ENCODE peak calls at places on chromosome X, in ten cellular contexts. K, B, E, M, T, Q, H, J, G and P are unnamed samples.

GRCh38 chrX:10722804-10723364 is 102.5 kb upstream of the MID1 start:
- DNase-seq in K (peak), G (peak), B (peak), Q (no peak), J (peak), E (no peak), M (peak), H (no peak), T (peak), P (no peak)

GRCh38 chrX:66163849-66164401 is at the start of gene HEPH:
- DNase-seq in J (peak), T (no peak), M (no peak), G (no peak), H (no peak), K (no peak), E (no peak), B (peak), Q (no peak), P (no peak)

GRCh38 chrX:46029777-46030176 is 515.4 kb downstream of the ZNF674 start:
- DNase-seq in E (no peak), G (no peak), M (no peak), H (no peak), K (no peak), B (no peak), J (no peak), T (peak), Q (no peak), P (no peak)

GRCh38 chrX:39808471-39808917 is 289.3 kb downstream of the BCOR start:
- DNase-seq in K (no peak), J (peak), B (peak), E (no peak), M (peak), T (peak), Q (no peak), H (no peak), G (no peak), P (no peak)

GRCh38 chrX:139881130-139881529 is 51.7 kb downstream of the ATP11C start:
- DNase-seq in H (no peak), B (no peak), E (no peak), T (no peak), G (no peak), M (no peak), Q (no peak), J (peak), K (no peak), P (no peak)

GRCh38 chrX:31099536-31100090 is 27.8 kb upstream of the FTHL17 start:
- DNase-seq in K (no peak), J (no peak), H (no peak), Q (no peak), T (no peak), B (no peak), M (no peak), G (no peak), E (no peak), P (no peak)

GRCh38 chrX:585115-585808 is 45.3 kb upstream of the SHOX start:
- DNase-seq in G (no peak), B (no peak), T (no peak), H (no peak), E (no peak), J (no peak), Q (no peak), M (no peak), K (no peak), P (no peak)

GRCh38 chrX:23503835-23504539 is 163.3 kb upstream of the PRDX4 start:
- DNase-seq in M (peak), J (peak), B (peak), H (peak), K (peak), G (peak), T (peak), E (peak), Q (peak), P (peak)

GRCh38 chrX:44843318-44843702 is 511 bp upstream of the DUSP21 start:
- DNase-seq in H (no peak), G (no peak), Q (no peak), K (no peak), E (no peak), B (no peak), M (no peak), J (no peak), T (no peak), P (no peak)

GRCh38 chrX:154140742-154141141 is 3.3 kb upstream of the OPN1LW start:
- DNase-seq in K (no peak), H (no peak), T (no peak), Q (no peak), M (no peak), G (no peak), E (peak), J (no peak), B (no peak), P (no peak)

GRCh38 chrX:154138857-154139256 is 5.2 kb upstream of the OPN1LW start:
- DNase-seq in E (no peak), J (no peak), H (no peak), Q (no peak), B (no peak), M (no peak), G (no peak), K (no peak), T (no peak), P (no peak)

GRCh38 chrX:154135458-154136229 is 8.4 kb upstream of the OPN1LW start:
- DNase-seq in G (no peak), H (no peak), T (no peak), B (no peak), K (no peak), Q (no peak), M (no peak), E (no peak), J (no peak), P (no peak)

GRCh38 chrX:154140206-154140605 is 3.8 kb upstream of the OPN1LW start:
- DNase-seq in Q (no peak), B (no peak), J (no peak), T (no peak), M (no peak), E (no peak), H (no peak), K (no peak), G (no peak), P (no peak)

GRCh38 chrX:154136627-154137161 is 7.3 kb upstream of the OPN1LW start:
- DNase-seq in K (peak), H (peak), G (peak), Q (peak), B (no peak), J (peak), M (peak), E (no peak), T (peak), P (no peak)
- TF ChIP-seq CTCF in K (no peak), H (peak), G (peak), Q (no peak), B (peak), J (peak), M (peak), E (peak), T (peak), P (peak)

GRCh38 chrX:154800508-154801207 is 4.6 kb downstream of the MPP1 start:
- DNase-seq in J (no peak), B (no peak), G (no peak), E (no peak), T (no peak), H (no peak), M (no peak), K (no peak), Q (no peak), P (no peak)
- H3K4me3 ChIP-seq in J (no peak), B (no peak), G (no peak), E (no peak), T (no peak), H (no peak), M (no peak), K (no peak), Q (no peak), P (no peak)

GRCh38 chrX:97522307-97522706 is 638.6 kb downstream of the RPA4 start:
- DNase-seq in M (no peak), K (no peak), E (no peak), Q (no peak), B (no peak), G (no peak), T (no peak), J (no peak), H (no peak), P (no peak)

GRCh38 chrX:97517763-97518162 is 634.1 kb downstream of the RPA4 start:
- DNase-seq in M (no peak), Q (no peak), T (no peak), H (no peak), E (no peak), G (no peak), K (no peak), B (no peak), J (no peak), P (no peak)
- TF ChIP-seq CTCF in M (no peak), Q (no peak), T (no peak), H (no peak), E (no peak), G (no peak), K (no peak), B (no peak), J (no peak), P (no peak)

DNA sequence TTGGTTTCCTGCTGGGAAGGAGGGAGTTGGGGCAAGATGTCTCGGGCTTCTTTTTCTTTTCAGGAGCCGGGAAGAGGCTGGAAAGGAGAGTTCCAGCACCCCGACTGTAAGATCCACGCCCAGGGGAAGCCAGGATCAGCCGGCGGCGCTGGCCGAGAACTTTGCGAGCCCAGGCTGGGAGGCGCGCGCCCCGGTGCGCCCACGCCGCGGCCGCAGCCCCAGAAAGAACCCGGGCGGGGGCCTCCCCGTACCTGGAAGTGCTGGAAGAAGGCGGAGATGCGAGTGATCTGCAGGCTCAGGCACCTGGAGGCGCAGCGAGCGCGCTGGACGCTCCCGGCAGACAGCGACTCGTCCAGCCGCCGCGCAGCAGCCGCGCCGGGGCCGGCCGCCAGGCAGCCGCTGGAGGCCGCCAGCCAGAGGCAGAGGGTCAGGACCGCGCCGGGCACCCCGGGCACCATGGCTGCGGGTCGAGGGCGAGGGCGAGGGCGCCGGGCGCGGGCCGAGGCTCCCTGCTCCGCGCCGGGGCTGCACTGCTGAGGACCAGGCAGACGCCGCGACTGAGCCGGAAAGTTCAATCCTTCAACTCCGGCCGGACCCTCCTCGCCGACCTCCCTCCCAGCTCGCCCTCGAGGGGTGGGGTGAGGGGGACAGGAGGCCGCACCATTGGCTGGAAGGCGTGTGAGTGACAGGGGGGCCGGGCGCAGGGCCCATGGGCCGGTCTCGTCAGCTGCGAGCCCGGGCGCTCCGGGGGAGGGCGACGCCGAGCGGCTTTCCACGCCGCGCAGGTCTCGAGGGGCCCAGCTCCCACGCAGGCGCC is at the start of gene ANOS1:
- DNase-seq in K (no peak), J (no peak), E (peak), G (peak), Q (peak), M (peak), H (peak), B (no peak), T (no peak), P (no peak)
- H3K4me3 ChIP-seq in K (no peak), J (peak), E (peak), G (peak), Q (peak), M (peak), H (peak), B (peak), T (peak), P (peak)

DNA sequence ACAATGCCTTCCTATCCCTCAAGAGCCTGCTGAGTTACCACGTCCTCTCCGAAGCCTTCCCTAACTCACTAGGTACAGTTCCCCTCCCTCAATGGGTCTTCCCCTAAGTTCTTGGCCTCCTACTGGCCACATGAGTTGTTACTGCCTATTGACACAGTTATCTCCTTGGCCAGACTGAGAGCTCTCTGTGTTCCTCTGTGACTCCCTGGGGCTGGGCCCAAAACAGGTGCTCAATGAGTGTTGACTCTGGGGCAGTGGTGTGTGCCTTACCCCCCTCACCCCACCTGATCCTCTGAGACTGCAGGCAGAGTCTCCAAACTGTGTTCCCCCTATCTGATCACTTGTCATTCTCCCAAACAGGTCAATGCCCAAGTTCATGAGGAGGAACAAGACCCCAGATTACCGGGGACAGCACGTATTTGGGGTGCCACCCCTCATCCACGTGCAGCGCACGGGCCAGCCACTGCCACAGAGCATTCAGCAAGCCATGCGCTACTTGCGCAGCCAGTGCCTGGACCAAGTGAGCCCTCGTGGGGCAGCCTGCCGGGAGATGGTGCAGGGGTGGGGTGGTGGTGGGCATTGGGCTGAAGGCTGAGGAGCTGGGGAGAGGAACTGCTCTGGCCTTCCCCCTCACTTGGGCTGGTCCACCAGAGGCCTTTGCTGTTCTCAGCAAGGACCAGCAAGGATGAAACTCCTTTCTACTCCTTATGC is 72.6 kb downstream of the STARD8 start:
- DNase-seq in E (no peak), T (no peak), Q (no peak), B (no peak), K (no peak), M (no peak), J (no peak), H (no peak), G (no peak), P (no peak)
- TF ChIP-seq CTCF in E (no peak), T (peak), Q (no peak), B (peak), K (no peak), M (no peak), J (peak), H (peak), G (no peak), P (peak)